ENCODE peak calls at places on chromosomes 2 and 18, in nine cellular contexts. G is cardiac muscle cell, W is transverse colon, L is tibial artery, F is body of pancreas, B is right lobe of liver, I is heart right ventricle, N is upper lobe of left lung, M is left ventricle myocardium inferior. K is an unnamed sample.

GRCh38 chr2:46225730-46226129 is 71.5 kb upstream of the EPAS1 start:
- DNase-seq in G (no peak), B (no peak), L (no peak), W (no peak), N (no peak), I (no peak), M (no peak), F (no peak), K (no peak)

GRCh38 chr2:135096665-135097446 is 44.8 kb downstream of the RAB3GAP1 start:
- DNase-seq in B (no peak), L (no peak), W (no peak), F (no peak), I (no peak), N (no peak), M (no peak), G (peak; percentile 33), K (no peak)

GRCh38 chr18:13425357-13426095 is 207.0 kb downstream of the LDLRAD4 start:
- DNase-seq in I (no peak), W (no peak), F (no peak), N (no peak), B (no peak), M (no peak), G (no peak), L (no peak), K (no peak)

GRCh38 chr2:64609229-64609994 is 44.3 kb downstream of the SERTAD2 start:
- DNase-seq in G (peak; percentile 75), B (peak; percentile 76), I (peak; percentile 44), M (peak; percentile 71), N (peak; percentile 69), F (peak; percentile 73), W (peak; percentile 74), L (no peak), K (peak; percentile 62)

GRCh38 chr2:156333951-156334495 is 1.5 kb upstream of the NR4A2 start:
- DNase-seq in N (peak; percentile 78), I (peak; percentile 86), W (peak; percentile 77), G (no peak), L (peak; percentile 59), M (peak; percentile 72), F (peak; percentile 65), B (peak; percentile 71), K (peak; percentile 70)

GRCh38 chr2:213237251-213237650 is 47.0 kb upstream of the SPAG16 start:
- DNase-seq in B (no peak), M (no peak), I (no peak), F (no peak), G (no peak), N (no peak), W (no peak), L (no peak), K (no peak)

GRCh38 chr2:97910403-97911209 is 85.1 kb downstream of the TMEM131 start:
- DNase-seq in M (no peak), W (no peak), N (no peak), I (no peak), G (no peak), B (no peak), F (no peak), L (no peak), K (no peak)

GRCh38 chr2:65320042-65320711 is 92.5 kb downstream of the ACTR2 start:
- DNase-seq in M (no peak), B (no peak), I (no peak), N (no peak), W (no peak), L (no peak), G (peak; percentile 84), F (no peak), K (peak; percentile 65)

GRCh38 chr2:134436706-134437105 is 182.8 kb downstream of the MGAT5 start:
- DNase-seq in N (no peak), M (no peak), B (no peak), I (no peak), L (no peak), G (no peak), W (no peak), F (no peak), K (no peak)

GRCh38 chr2:67311536-67311935 is 85.6 kb upstream of the ETAA1 start:
- DNase-seq in F (no peak), L (no peak), M (no peak), I (no peak), W (no peak), N (no peak), G (peak; percentile 80), B (no peak), K (no peak)

GRCh38 chr2:1886405-1886992 is 142.2 kb upstream of the PXDN start:
- DNase-seq in W (peak; percentile 57), N (peak; percentile 66), L (peak; percentile 54), G (peak; percentile 74), I (peak; percentile 58), M (peak; percentile 69), F (peak; percentile 79), B (peak; percentile 76), K (peak; percentile 49)

GRCh38 chr2:186542002-186542401 is 47.9 kb upstream of the ITGAV start:
- DNase-seq in W (no peak), B (no peak), N (no peak), I (no peak), L (no peak), G (no peak), M (no peak), F (no peak), K (no peak)

GRCh38 chr2:8009010-8009597 is 672.8 kb upstream of the ID2 start:
- DNase-seq in I (no peak), W (no peak), L (no peak), F (no peak), M (no peak), N (no peak), G (peak; percentile 13), B (no peak), K (no peak)

GRCh38 chr2:112714836-112715631 is 5.8 kb upstream of the NT5DC4 start:
- DNase-seq in L (no peak), B (no peak), M (no peak), F (no peak), W (no peak), G (no peak), N (no peak), I (no peak), K (no peak)

GRCh38 chr2:168245074-168245825 is 2.1 kb downstream of the STK39 start:
- DNase-seq in F (no peak), W (no peak), I (no peak), M (no peak), B (no peak), L (no peak), G (peak; percentile 15), N (no peak), K (no peak)

GRCh38 chr18:51427012-51427411 is 229.5 kb upstream of the MEX3C start:
- DNase-seq in N (no peak), I (no peak), L (no peak), M (no peak), G (peak; percentile 30), W (no peak), F (no peak), B (no peak), K (no peak)

GRCh38 chr2:202060218-202060617 is 12.8 kb upstream of the KIAA2012 start:
- DNase-seq in M (no peak), G (no peak), B (no peak), L (no peak), F (no peak), W (no peak), N (no peak), I (no peak), K (no peak)

GRCh38 chr2:29895296-29895695 is 26.1 kb downstream of the ALK start:
- DNase-seq in G (no peak), I (no peak), M (no peak), W (no peak), F (no peak), N (no peak), B (no peak), L (no peak), K (no peak)

GRCh38 chr2:201854841-201855240 is 48.5 kb downstream of the CDK15 start:
- DNase-seq in L (no peak), N (no peak), M (no peak), F (no peak), I (no peak), W (no peak), B (no peak), G (no peak), K (no peak)

GRCh38 chr18:10152475-10152874 is 238.7 kb downstream of the VAPA start:
- DNase-seq in N (no peak), I (no peak), G (no peak), L (no peak), B (no peak), M (no peak), F (no peak), W (no peak), K (no peak)

GRCh38 chr2:168084267-168084781 is 163.1 kb downstream of the STK39 start:
- DNase-seq in B (no peak), W (no peak), G (no peak), L (no peak), F (no peak), I (no peak), N (no peak), M (no peak), K (no peak)

GRCh38 chr2:112640800-112641675 is 4.7 kb upstream of the SLC20A1 start:
- DNase-seq in B (no peak), M (no peak), N (peak; percentile 39), G (peak; percentile 87), F (no peak), W (no peak), L (no peak), I (no peak), K (no peak)

GRCh38 chr2:237496428-237496827 is 9.4 kb downstream of the MLPH start:
- DNase-seq in M (no peak), W (no peak), F (no peak), N (no peak), G (no peak), B (no peak), L (no peak), I (no peak), K (no peak)
- H3K9me3 ChIP-seq in M (peaks cover 9% of the 10 kb centered on the region), W (peaks cover 6% of the 10 kb centered on the region), F (no peaks in the 10 kb centered on the region), N (peaks cover 7% of the 10 kb centered on the region), G (no peaks in the 10 kb centered on the region), B (no peaks in the 10 kb centered on the region), L (peaks cover 12% of the 10 kb centered on the region), I (peaks cover 2% of the 10 kb centered on the region), K (peaks cover 7% of the 10 kb centered on the region)

GRCh38 chr18:62566818-62567217 is 44.0 kb downstream of the ZCCHC2 start:
- DNase-seq in W (no peak), N (no peak), G (no peak), I (no peak), B (no peak), F (no peak), M (no peak), L (no peak), K (no peak)
- H3K36me3 ChIP-seq in W (peaks cover 70% of the 10 kb centered on the region), N (peaks cover 18% of the 10 kb centered on the region), G (peaks cover 46% of the 10 kb centered on the region), I (peaks cover 54% of the 10 kb centered on the region), B (peaks cover 5% of the 10 kb centered on the region), F (no peaks in the 10 kb centered on the region), M (peaks cover 98% of the 10 kb centered on the region), L (peaks cover 92% of the 10 kb centered on the region), K (peaks cover 50% of the 10 kb centered on the region)

DNA sequence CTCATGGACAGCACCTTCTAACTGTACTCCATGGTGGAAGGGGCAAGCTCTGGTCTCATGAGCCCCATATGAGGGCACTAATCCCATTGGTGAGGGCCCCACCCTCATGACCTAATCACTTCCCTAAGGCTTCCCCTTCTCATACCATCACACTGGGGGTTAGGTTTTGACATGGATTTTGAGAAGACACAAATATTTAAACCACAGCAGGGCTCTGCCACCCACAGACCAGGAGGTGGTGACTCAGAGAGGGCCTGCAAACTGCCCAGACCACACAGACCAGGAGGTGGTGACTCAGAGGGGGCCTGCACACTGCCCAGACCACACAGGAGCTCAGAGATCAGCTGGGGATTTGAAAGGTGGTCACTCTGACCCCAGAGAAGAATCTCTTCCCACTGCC is 222.0 kb downstream of the KLHL29 start:
- DNase-seq in L (no peak), N (no peak), I (no peak), G (peak; percentile 48), W (no peak), M (no peak), F (no peak), B (no peak), K (no peak)
- H3K9me3 ChIP-seq in L (no peaks in the 10 kb centered on the region), N (peaks cover 10% of the 10 kb centered on the region), I (peaks cover 7% of the 10 kb centered on the region), G (no peaks in the 10 kb centered on the region), W (no peaks in the 10 kb centered on the region), M (peaks cover 20% of the 10 kb centered on the region), F (no peaks in the 10 kb centered on the region), B (no peaks in the 10 kb centered on the region), K (no peaks in the 10 kb centered on the region)

GRCh38 chr2:233441161-233442027 is 87.1 kb downstream of the DGKD start:
- DNase-seq in B (peak; percentile 44), I (no peak), M (no peak), L (peak; percentile 11), F (no peak), N (no peak), G (no peak), W (peak; percentile 7), K (no peak)
- H3K36me3 ChIP-seq in B (no peaks in the 10 kb centered on the region), I (peaks cover 19% of the 10 kb centered on the region), M (peaks cover 64% of the 10 kb centered on the region), L (peaks cover 83% of the 10 kb centered on the region), F (no peaks in the 10 kb centered on the region), N (peaks cover 6% of the 10 kb centered on the region), G (peaks cover 5% of the 10 kb centered on the region), W (peaks cover 10% of the 10 kb centered on the region), K (no peaks in the 10 kb centered on the region)